ENCODE peak calls at places on chromosomes 2 and 18, in five cellular contexts. H is K562, T is GM12878, B is HepG2, A is GM23338. G is an unnamed sample.
A peak's percentile ranks its signal among the peaks of the same experiment; 100 is the strongest.

GRCh38 chr2:112692496-112692911 is 28.3 kb upstream of the NT5DC4 start:
- DNase-seq in H (peak; percentile 84), A (peak; percentile 49), T (peak; percentile 87), B (peak; percentile 96), G (peak; percentile 97)

GRCh38 chr2:233801357-233802131 is 23.4 kb downstream of the MROH2A start:
- DNase-seq in A (no peak), B (no peak), T (no peak), H (no peak), G (no peak)

GRCh38 chr18:32373995-32374394 is 96.7 kb downstream of the GAREM1 start:
- DNase-seq in T (no peak), A (no peak), B (no peak), H (no peak), G (no peak)

GRCh38 chr2:164696634-164697033 is 75.4 kb upstream of the GRB14 start:
- DNase-seq in T (no peak), B (no peak), H (no peak), A (peak; percentile 44), G (peak; percentile 67)

GRCh38 chr2:109453596-109453995 is 160.2 kb downstream of the SEPTIN10 start:
- DNase-seq in H (no peak), B (no peak), A (no peak), T (no peak), G (no peak)

GRCh38 chr2:46001290-46001689 is 295.9 kb upstream of the EPAS1 start:
- DNase-seq in H (no peak), T (no peak), B (no peak), A (no peak), G (no peak)

GRCh38 chr18:50284226-50284885 is 3.0 kb upstream of the MBD1 start:
- DNase-seq in T (no peak), B (no peak), H (no peak), A (no peak), G (no peak)

GRCh38 chr2:12613137-12613912 is 103.4 kb upstream of the TRIB2 start:
- DNase-seq in T (no peak), B (no peak), H (no peak), A (peak; percentile 14), G (no peak)

GRCh38 chr2:106030287-106031268 is 163.5 kb downstream of the UXS1 start:
- DNase-seq in T (no peak), B (peak; percentile 90), H (no peak), A (no peak), G (peak; percentile 36)

GRCh38 chr2:8786463-8786862 is 51.0 kb downstream of the KIDINS220 start:
- DNase-seq in H (no peak), A (no peak), T (no peak), B (no peak), G (no peak)

GRCh38 chr2:71530246-71530986 is 77.1 kb downstream of the DYSF start:
- DNase-seq in B (peak; percentile 48), T (no peak), A (peak; percentile 82), H (peak; percentile 76), G (peak; percentile 65)
- TF ChIP-seq JUNB in B (no peak), T (no peak), A (no peak), H (no peak), G (no peak)

DNA sequence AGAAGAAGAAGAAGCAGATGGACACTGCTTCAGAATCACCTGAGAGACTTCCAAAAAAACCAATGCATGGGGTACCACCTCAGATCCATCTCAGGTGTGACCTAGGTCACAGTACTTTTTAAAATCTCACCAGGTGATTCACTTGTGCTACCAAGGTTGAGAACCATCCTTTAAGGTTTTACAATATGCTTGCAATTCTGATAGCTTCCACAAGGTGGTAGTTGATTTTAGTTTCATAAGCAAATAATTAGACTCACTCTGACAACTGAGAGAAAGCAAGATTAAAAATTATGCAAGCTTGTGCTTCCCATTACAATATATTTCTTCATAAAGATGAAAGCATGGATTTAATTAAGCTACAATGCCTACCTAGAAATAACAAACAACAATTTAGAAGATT is 355.1 kb downstream of the EN1 start:
- DNase-seq in B (peak; percentile 23), H (peak; percentile 11), A (peak; percentile 68), T (no peak), G (no peak)
- TF ChIP-seq JUNB in B (no peak), H (no peak), A (no peak), T (no peak), G (no peak)

GRCh38 chr18:251572-251971 is 16.3 kb downstream of the THOC1 start:
- DNase-seq in A (no peak), T (no peak), B (no peak), H (no peak), G (no peak)
- TF ChIP-seq JUNB in A (no peak), T (no peak), B (no peak), H (no peak), G (no peak)

GRCh38 chr2:121201796-121202195 is 83.2 kb downstream of the TFCP2L1 start:
- DNase-seq in H (no peak), T (no peak), B (no peak), A (no peak), G (no peak)

GRCh38 chr2:121200419-121201315 is 84.3 kb downstream of the TFCP2L1 start:
- DNase-seq in B (no peak), H (no peak), T (no peak), A (no peak), G (no peak)

GRCh38 chr2:121205321-121205942 is 79.6 kb downstream of the TFCP2L1 start:
- DNase-seq in B (no peak), H (peak; percentile 31), T (no peak), A (no peak), G (no peak)

GRCh38 chr2:121200011-121200347 is 85.0 kb downstream of the TFCP2L1 start:
- DNase-seq in H (no peak), T (no peak), A (no peak), B (no peak), G (no peak)

DNA sequence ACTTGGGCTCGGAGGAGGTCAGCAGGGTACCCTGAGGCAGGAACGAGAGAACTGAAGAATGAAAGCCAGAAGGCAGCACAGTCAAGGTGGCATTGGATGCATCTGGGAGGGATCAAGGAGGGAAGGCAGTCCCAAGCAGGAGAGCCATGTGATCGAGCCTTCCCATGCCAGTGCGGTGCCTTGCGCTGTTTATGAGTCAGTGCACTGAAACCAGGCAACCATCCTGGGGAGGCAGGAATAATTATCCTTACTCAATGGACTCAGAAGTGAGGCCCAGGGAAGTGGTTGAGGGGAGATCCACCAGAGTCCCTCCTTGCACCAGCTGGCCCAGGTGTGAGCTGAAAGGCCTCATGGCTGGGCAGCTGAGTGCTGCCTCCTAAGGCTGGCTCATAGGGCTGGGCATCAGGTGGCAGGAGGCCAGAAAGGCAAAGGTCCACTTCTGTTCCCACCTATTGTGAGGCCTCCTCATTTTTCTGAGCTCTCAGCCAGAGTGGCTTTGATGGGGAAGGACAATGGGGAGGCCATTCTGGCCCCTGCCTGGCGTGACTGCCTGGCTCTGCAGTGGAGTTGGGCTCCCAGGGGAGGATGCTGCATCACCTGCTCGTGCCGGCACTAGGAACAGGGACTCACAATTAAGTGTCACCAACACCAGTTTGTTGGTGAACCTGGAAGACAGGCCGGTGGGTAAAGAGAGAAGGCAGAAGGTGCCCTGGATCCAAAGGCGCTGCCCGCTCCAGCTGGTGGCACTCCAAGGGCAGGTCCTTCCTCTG is 82.3 kb downstream of the TFCP2L1 start:
- DNase-seq in A (no peak), B (no peak), H (no peak), T (no peak), G (no peak)
- TF ChIP-seq JUNB in A (no peak), B (no peak), H (no peak), T (no peak), G (no peak)

GRCh38 chr18:35010983-35011382 is 30.2 kb upstream of the MAPRE2 start:
- DNase-seq in A (no peak), T (no peak), B (no peak), H (no peak), G (no peak)
- TF ChIP-seq JUNB in A (no peak), T (no peak), B (no peak), H (no peak), G (no peak)

GRCh38 chr18:70047931-70048603 is 100.4 kb upstream of the CD226 start:
- DNase-seq in T (no peak), A (no peak), H (no peak), B (no peak), G (no peak)

GRCh38 chr18:70046796-70047195 is 99.1 kb upstream of the CD226 start:
- DNase-seq in T (no peak), A (no peak), H (no peak), B (no peak), G (no peak)

GRCh38 chr18:70046207-70046606 is 98.5 kb upstream of the CD226 start:
- DNase-seq in H (no peak), B (no peak), A (no peak), T (no peak), G (no peak)

GRCh38 chr18:70041459-70042020 is 93.9 kb upstream of the CD226 start:
- DNase-seq in T (no peak), A (no peak), B (no peak), H (no peak), G (no peak)

DNA sequence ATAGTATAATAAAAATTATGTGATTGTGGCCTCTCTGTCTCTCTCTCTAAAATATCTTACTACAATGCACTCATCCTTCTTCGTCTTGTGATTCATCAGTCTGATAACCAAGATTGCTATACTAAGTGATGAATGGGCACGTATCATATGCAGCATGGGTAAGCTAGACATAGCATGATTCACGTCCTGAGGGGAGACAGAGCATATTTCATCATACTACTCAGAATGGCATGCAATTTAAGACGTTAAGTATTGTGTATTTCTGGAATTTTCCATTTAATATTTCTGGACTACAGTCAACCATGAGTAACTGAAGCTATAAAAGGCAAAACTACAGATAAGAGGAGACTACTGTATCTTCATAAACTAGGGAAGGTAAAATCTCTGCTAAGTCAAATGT is 97.0 kb upstream of the CD226 start:
- DNase-seq in H (no peak), B (no peak), T (no peak), A (no peak), G (peak; percentile 84)
- TF ChIP-seq JUNB in H (no peak), B (no peak), T (no peak), A (no peak), G (peak; percentile 91)

DNA sequence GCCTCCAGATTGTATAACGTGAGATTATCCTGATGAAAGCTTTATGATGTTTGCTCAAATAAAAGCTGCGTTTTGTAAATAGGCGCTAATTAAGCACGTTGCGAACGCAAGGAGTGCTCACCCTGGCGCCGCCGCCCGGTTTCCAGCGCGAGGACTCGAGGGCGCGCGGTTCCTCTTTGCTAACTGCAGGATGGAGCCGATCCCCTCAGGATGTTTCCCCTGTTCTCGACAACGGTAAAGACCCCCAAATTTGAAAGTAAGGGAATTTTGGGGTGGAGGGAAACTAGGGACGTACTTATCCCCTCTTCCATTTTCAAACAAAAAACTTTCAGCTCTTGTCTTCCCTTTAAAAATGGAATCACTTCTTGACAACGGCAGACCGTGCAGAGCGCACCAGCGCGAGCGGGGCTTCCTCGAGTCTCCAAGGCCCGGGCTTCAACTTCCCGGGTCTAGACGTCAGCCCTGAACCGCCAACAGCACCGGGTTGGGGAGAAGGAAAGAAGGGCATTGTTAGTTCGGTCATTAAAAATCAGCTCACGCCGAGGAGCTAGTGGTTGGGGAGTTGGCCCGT is 1.1 kb upstream of the GBX2 start:
- DNase-seq in T (no peak), B (no peak), A (peak; percentile 68), H (no peak), G (no peak)
- TF ChIP-seq JUNB in T (no peak), B (no peak), A (no peak), H (no peak), G (no peak)